ENCODE peak calls at places on chromosomes 16 and 17, in ten cellular contexts. T, W, Q, S, I, V, R, N, A and E are unnamed samples.

GRCh38 chr17:40560592-40561293 is 4.5 kb downstream of the CCR7 start:
- DNase-seq in A (peak), V (peak), W (peak), Q (peak), R (no peak), S (no peak), N (peak), T (no peak), I (peak), E (peak)

GRCh38 chr16:20674684-20675487 is 22.6 kb downstream of the ACSM1 start:
- DNase-seq in S (no peak), Q (no peak), I (peak), W (no peak), N (no peak), V (no peak), R (no peak), T (no peak), A (no peak), E (no peak)

GRCh38 chr16:1152651-1153259 is at the start of gene CACNA1H:
- DNase-seq in I (no peak), R (no peak), W (peak), Q (no peak), T (no peak), S (no peak), V (no peak), N (peak), A (peak), E (peak)

GRCh38 chr17:10857976-10858375 is 20.1 kb upstream of the PIRT start:
- DNase-seq in I (no peak), S (no peak), R (no peak), A (no peak), V (no peak), W (no peak), N (no peak), T (no peak), Q (no peak), E (no peak)

GRCh38 chr17:600576-601301 is 113.9 kb downstream of the VPS53 start:
- DNase-seq in A (no peak), R (peak), N (no peak), Q (peak), S (no peak), T (no peak), I (no peak), V (no peak), W (no peak), E (no peak)

GRCh38 chr16:78962457-78962929 is 638.0 kb downstream of the MAF start:
- DNase-seq in N (no peak), A (no peak), R (no peak), W (no peak), I (no peak), T (no peak), S (no peak), V (no peak), Q (no peak), E (no peak)

GRCh38 chr16:15443753-15444152 is 9.4 kb downstream of the BMERB1 start:
- DNase-seq in N (no peak), A (no peak), R (no peak), S (no peak), T (no peak), Q (no peak), V (no peak), W (no peak), I (no peak), E (no peak)

GRCh38 chr16:10850478-10850850 is 26.5 kb upstream of the CIITA start:
- DNase-seq in N (no peak), R (no peak), W (no peak), Q (no peak), I (no peak), S (no peak), V (no peak), A (no peak), T (no peak), E (no peak)

GRCh38 chr17:37701424-37702020 is 43.3 kb downstream of the HNF1B start:
- DNase-seq in N (no peak), S (no peak), W (no peak), A (no peak), Q (no peak), V (peak), I (peak), T (no peak), R (no peak), E (peak)

GRCh38 chr17:61366715-61367413 is 32.8 kb upstream of the TBX2 start:
- DNase-seq in N (no peak), S (peak), I (no peak), V (peak), W (no peak), Q (no peak), R (no peak), A (no peak), T (peak), E (no peak)

GRCh38 chr17:29549169-29549935 is 17.5 kb downstream of the ABHD15 start:
- DNase-seq in V (no peak), T (peak), Q (peak), W (no peak), A (no peak), N (no peak), R (no peak), S (no peak), I (no peak), E (no peak)

GRCh38 chr16:24537474-24538337 is 1.7 kb upstream of the RBBP6 start:
- DNase-seq in W (no peak), A (no peak), Q (no peak), R (no peak), V (no peak), T (no peak), S (no peak), I (no peak), N (no peak), E (no peak)